ENCODE peak calls at places on chromosomes 3 and 15, in ten cellular contexts. V is activated CD4-positive, alpha-beta T cell treated with anti-CD3 and anti-CD28 coated beads for 1 hour; Z is EL; A is activated gamma-delta T cell; W is fibroblast of the conjunctiva; M is fibroblast of pulmonary artery; E is K562; G is adrenal gland; N is dermis blood vessel endothelial cell; F is occipital lobe. Q is an unnamed sample.

GRCh38 chr3:99808163-99808794 is 9.4 kb upstream of the CMSS1 start:
- DNase-seq in G (peak; percentile 59), Z (peak; percentile 76), E (peak; percentile 49), W (peak; percentile 75), M (peak; percentile 90), F (no peak), V (no peak), N (peak; percentile 93), A (no peak), Q (no peak)

GRCh38 chr15:28942046-28942445 is 56.3 kb downstream of the APBA2 start:
- DNase-seq in V (no peak), N (no peak), M (no peak), Z (no peak), E (no peak), G (no peak), F (no peak), W (no peak), A (peak; percentile 21), Q (no peak)

GRCh38 chr3:9685216-9686049 is 18.2 kb upstream of the CPNE9 start:
- DNase-seq in G (no peak), W (no peak), Z (no peak), M (no peak), E (no peak), A (no peak), F (no peak), V (no peak), N (no peak), Q (no peak)

GRCh38 chr3:89570465-89570864 is 463.0 kb downstream of the EPHA3 start:
- DNase-seq in M (no peak), A (no peak), V (no peak), F (no peak), Z (no peak), N (no peak), G (no peak), E (no peak), W (no peak), Q (no peak)

GRCh38 chr3:156535162-156535627 is 19.7 kb downstream of the SSR3 start:
- DNase-seq in N (peak; percentile 98), A (no peak), V (no peak), G (peak; percentile 94), W (peak; percentile 95), E (no peak), F (peak; percentile 51), M (peak; percentile 99), Z (peak; percentile 98), Q (no peak)

GRCh38 chr3:24550588-24550987 is 55.9 kb upstream of the THRB start:
- DNase-seq in F (no peak), N (no peak), W (no peak), Z (no peak), M (no peak), E (no peak), V (no peak), G (no peak), A (no peak), Q (no peak)

GRCh38 chr3:195817578-195818135 is 5.9 kb upstream of the MUC4 start:
- DNase-seq in W (no peak), G (no peak), V (no peak), N (no peak), A (no peak), F (no peak), Z (no peak), M (no peak), E (no peak), Q (no peak)

GRCh38 chr15:69869881-69870465 is 227.7 kb downstream of the TLE3 start:
- DNase-seq in F (no peak), E (no peak), M (peak; percentile 71), G (no peak), V (no peak), Z (no peak), N (no peak), W (no peak), A (no peak), Q (no peak)

GRCh38 chr15:56948766-56949105 is 30.3 kb downstream of the TCF12 start:
- DNase-seq in N (no peak), A (no peak), G (no peak), M (no peak), Z (no peak), W (no peak), V (no peak), F (no peak), E (no peak), Q (no peak)

GRCh38 chr3:16203031-16203430 is 28.6 kb downstream of the GALNT15 start:
- DNase-seq in G (no peak), Z (peak; percentile 74), E (no peak), V (no peak), M (peak; percentile 33), W (no peak), N (no peak), A (no peak), F (no peak), Q (no peak)

GRCh38 chr3:136245691-136246090 is 4.4 kb upstream of the PCCB start:
- DNase-seq in E (no peak), V (no peak), Z (no peak), G (no peak), A (no peak), F (no peak), N (no peak), W (no peak), M (no peak), Q (no peak)

GRCh38 chr15:77533530-77533929 is 99.2 kb downstream of the LINGO1 start:
- DNase-seq in M (no peak), A (no peak), F (no peak), N (no peak), E (no peak), Z (no peak), G (no peak), V (no peak), W (no peak), Q (no peak)

GRCh38 chr15:70430029-70430428 is 332.3 kb upstream of the TLE3 start:
- DNase-seq in A (no peak), M (peak; percentile 94), E (no peak), V (no peak), N (no peak), Z (peak; percentile 38), F (no peak), W (no peak), G (no peak), Q (no peak)

GRCh38 chr15:90085565-90085964 is 16.7 kb downstream of the IDH2 start:
- DNase-seq in F (no peak), W (no peak), Z (no peak), E (no peak), N (no peak), M (no peak), V (no peak), G (no peak), A (no peak), Q (no peak)

GRCh38 chr3:87167634-87168456 is 59.3 kb upstream of the CHMP2B start:
- DNase-seq in N (peak; percentile 63), A (no peak), M (peak; percentile 76), Z (peak; percentile 68), E (peak; percentile 18), G (peak; percentile 17), F (no peak), W (peak; percentile 43), V (no peak), Q (no peak)

GRCh38 chr3:145013931-145014330 is 1042.3 kb downstream of the DIPK2A start:
- DNase-seq in E (no peak), A (no peak), V (no peak), Z (no peak), N (no peak), G (no peak), W (no peak), F (no peak), M (no peak), Q (no peak)

GRCh38 chr3:172659246-172660002 is 51.4 kb downstream of the NCEH1 start:
- DNase-seq in V (no peak), M (no peak), N (no peak), G (no peak), W (no peak), E (no peak), F (no peak), A (no peak), Z (no peak), Q (no peak)

GRCh38 chr3:154310840-154311239 is 13.4 kb downstream of the DHX36 start:
- DNase-seq in G (no peak), Z (no peak), N (peak; percentile 11), F (no peak), W (peak; percentile 1), M (peak; percentile 46), E (no peak), A (no peak), V (no peak), Q (no peak)

GRCh38 chr3:34619990-34620389 is 821.6 kb downstream of the PDCD6IP start:
- DNase-seq in W (no peak), A (no peak), F (no peak), E (no peak), M (peak; percentile 3), N (no peak), V (no peak), Z (no peak), G (no peak), Q (no peak)

GRCh38 chr3:122258757-122259371 is 66.2 kb upstream of the CSTA start:
- DNase-seq in Z (peak; percentile 68), V (no peak), G (peak; percentile 77), M (peak; percentile 65), N (peak; percentile 75), A (no peak), W (peak; percentile 18), E (peak; percentile 9), F (no peak), Q (peak; percentile 71)

GRCh38 chr15:27889258-27889657 is 209.9 kb downstream of the OCA2 start:
- DNase-seq in N (no peak), V (no peak), Z (no peak), A (no peak), M (no peak), E (no peak), W (no peak), F (no peak), G (no peak), Q (no peak)

GRCh38 chr3:196219970-196220311 is 3.6 kb downstream of the SLC51A start:
- DNase-seq in Z (no peak), V (no peak), F (no peak), N (no peak), G (no peak), W (no peak), E (no peak), M (no peak), A (no peak), Q (no peak)